ENCODE peak calls at places on chromosomes 12 and 14, in eight cellular contexts. One of them, this sample, is unnamed.

GRCh38 chr12:121784460-121784859 is 9.0 kb downstream of the RHOF start:
- DNase-seq in H4: peak
- DNase-seq in coronary artery: no peak
- DNase-seq in DMS79: no peak
- DNase-seq in CD4-positive, CD25-positive, alpha-beta regulatory T cell: no peak
- DNase-seq in activated naive CD8-positive, alpha-beta T cell treated with anti-CD3 and anti-CD28 coated beads, Interleukin-2, amount 50 U/mL, for 24 hours: no peak
- DNase-seq in MM.1S: no peak
- DNase-seq in C1 segment of cervical spinal cord: no peak
- DNase-seq in this sample: no peak

GRCh38 chr14:33737446-33737845 is 213.4 kb downstream of the EGLN3 start:
- DNase-seq in H4: no peak
- DNase-seq in coronary artery: no peak
- DNase-seq in DMS79: no peak
- DNase-seq in CD4-positive, CD25-positive, alpha-beta regulatory T cell: no peak
- DNase-seq in activated naive CD8-positive, alpha-beta T cell treated with anti-CD3 and anti-CD28 coated beads, Interleukin-2, amount 50 U/mL, for 24 hours: no peak
- DNase-seq in MM.1S: no peak
- DNase-seq in C1 segment of cervical spinal cord: no peak
- DNase-seq in this sample: no peak

GRCh38 chr12:88923631-88924030 is 343.4 kb upstream of the KITLG start:
- DNase-seq in H4: no peak
- DNase-seq in coronary artery: no peak
- DNase-seq in DMS79: no peak
- DNase-seq in CD4-positive, CD25-positive, alpha-beta regulatory T cell: no peak
- DNase-seq in activated naive CD8-positive, alpha-beta T cell treated with anti-CD3 and anti-CD28 coated beads, Interleukin-2, amount 50 U/mL, for 24 hours: no peak
- DNase-seq in MM.1S: no peak
- DNase-seq in C1 segment of cervical spinal cord: no peak
- DNase-seq in this sample: no peak

GRCh38 chr12:28390716-28391452 is 200.6 kb downstream of the CCDC91 start:
- DNase-seq in H4: no peak
- DNase-seq in coronary artery: no peak
- DNase-seq in DMS79: peak
- DNase-seq in CD4-positive, CD25-positive, alpha-beta regulatory T cell: no peak
- DNase-seq in activated naive CD8-positive, alpha-beta T cell treated with anti-CD3 and anti-CD28 coated beads, Interleukin-2, amount 50 U/mL, for 24 hours: no peak
- DNase-seq in MM.1S: no peak
- DNase-seq in C1 segment of cervical spinal cord: no peak
- DNase-seq in this sample: no peak

GRCh38 chr14:33343016-33343415 is 404.3 kb downstream of the NPAS3 start:
- DNase-seq in H4: no peak
- DNase-seq in coronary artery: no peak
- DNase-seq in DMS79: no peak
- DNase-seq in CD4-positive, CD25-positive, alpha-beta regulatory T cell: no peak
- DNase-seq in activated naive CD8-positive, alpha-beta T cell treated with anti-CD3 and anti-CD28 coated beads, Interleukin-2, amount 50 U/mL, for 24 hours: no peak
- DNase-seq in MM.1S: no peak
- DNase-seq in C1 segment of cervical spinal cord: no peak
- DNase-seq in this sample: no peak

GRCh38 chr12:44464180-44464579 is 411.9 kb downstream of the NELL2 start:
- DNase-seq in H4: no peak
- DNase-seq in coronary artery: no peak
- DNase-seq in DMS79: no peak
- DNase-seq in CD4-positive, CD25-positive, alpha-beta regulatory T cell: no peak
- DNase-seq in activated naive CD8-positive, alpha-beta T cell treated with anti-CD3 and anti-CD28 coated beads, Interleukin-2, amount 50 U/mL, for 24 hours: no peak
- DNase-seq in MM.1S: no peak
- DNase-seq in C1 segment of cervical spinal cord: no peak
- DNase-seq in this sample: no peak

GRCh38 chr12:104207416-104207941 is 8.1 kb upstream of the TXNRD1 start:
- DNase-seq in H4: no peak
- DNase-seq in coronary artery: no peak
- DNase-seq in DMS79: no peak
- DNase-seq in CD4-positive, CD25-positive, alpha-beta regulatory T cell: no peak
- DNase-seq in activated naive CD8-positive, alpha-beta T cell treated with anti-CD3 and anti-CD28 coated beads, Interleukin-2, amount 50 U/mL, for 24 hours: no peak
- DNase-seq in MM.1S: no peak
- DNase-seq in C1 segment of cervical spinal cord: no peak
- DNase-seq in this sample: no peak

GRCh38 chr12:69689638-69690037 is 9.5 kb downstream of the BEST3 start:
- DNase-seq in H4: no peak
- DNase-seq in coronary artery: no peak
- DNase-seq in DMS79: no peak
- DNase-seq in CD4-positive, CD25-positive, alpha-beta regulatory T cell: no peak
- DNase-seq in activated naive CD8-positive, alpha-beta T cell treated with anti-CD3 and anti-CD28 coated beads, Interleukin-2, amount 50 U/mL, for 24 hours: no peak
- DNase-seq in MM.1S: no peak
- DNase-seq in C1 segment of cervical spinal cord: no peak
- DNase-seq in this sample: no peak

GRCh38 chr12:7935464-7935772 is 569 bp downstream of the SLC2A3 start:
- DNase-seq in H4: no peak
- DNase-seq in coronary artery: no peak
- DNase-seq in DMS79: no peak
- DNase-seq in CD4-positive, CD25-positive, alpha-beta regulatory T cell: no peak
- DNase-seq in activated naive CD8-positive, alpha-beta T cell treated with anti-CD3 and anti-CD28 coated beads, Interleukin-2, amount 50 U/mL, for 24 hours: no peak
- DNase-seq in MM.1S: no peak
- DNase-seq in C1 segment of cervical spinal cord: no peak
- DNase-seq in this sample: no peak

GRCh38 chr14:101132588-101132987 is 229.1 kb upstream of the RTL1 start:
- DNase-seq in H4: no peak
- DNase-seq in coronary artery: no peak
- DNase-seq in DMS79: no peak
- DNase-seq in CD4-positive, CD25-positive, alpha-beta regulatory T cell: no peak
- DNase-seq in activated naive CD8-positive, alpha-beta T cell treated with anti-CD3 and anti-CD28 coated beads, Interleukin-2, amount 50 U/mL, for 24 hours: no peak
- DNase-seq in MM.1S: no peak
- DNase-seq in C1 segment of cervical spinal cord: no peak
- DNase-seq in this sample: no peak

GRCh38 chr12:63916561-63917476 is 72.3 kb downstream of the SRGAP1 start:
- DNase-seq in H4: no peak
- DNase-seq in coronary artery: no peak
- DNase-seq in DMS79: no peak
- DNase-seq in CD4-positive, CD25-positive, alpha-beta regulatory T cell: no peak
- DNase-seq in activated naive CD8-positive, alpha-beta T cell treated with anti-CD3 and anti-CD28 coated beads, Interleukin-2, amount 50 U/mL, for 24 hours: no peak
- DNase-seq in MM.1S: no peak
- DNase-seq in C1 segment of cervical spinal cord: no peak
- DNase-seq in this sample: no peak

GRCh38 chr12:67562513-67563287 is 85.8 kb upstream of the DYRK2 start:
- DNase-seq in H4: no peak
- DNase-seq in coronary artery: no peak
- DNase-seq in DMS79: no peak
- DNase-seq in CD4-positive, CD25-positive, alpha-beta regulatory T cell: no peak
- DNase-seq in activated naive CD8-positive, alpha-beta T cell treated with anti-CD3 and anti-CD28 coated beads, Interleukin-2, amount 50 U/mL, for 24 hours: no peak
- DNase-seq in MM.1S: no peak
- DNase-seq in C1 segment of cervical spinal cord: no peak
- DNase-seq in this sample: no peak

GRCh38 chr14:20609215-20610001 is 18.2 kb upstream of the RNASE12 start:
- DNase-seq in H4: peak
- DNase-seq in coronary artery: no peak
- DNase-seq in DMS79: peak
- DNase-seq in CD4-positive, CD25-positive, alpha-beta regulatory T cell: peak
- DNase-seq in activated naive CD8-positive, alpha-beta T cell treated with anti-CD3 and anti-CD28 coated beads, Interleukin-2, amount 50 U/mL, for 24 hours: peak
- DNase-seq in MM.1S: peak
- DNase-seq in C1 segment of cervical spinal cord: peak
- DNase-seq in this sample: peak

GRCh38 chr12:102920271-102920670 is 3.2 kb upstream of the PAH start:
- DNase-seq in H4: no peak
- DNase-seq in coronary artery: no peak
- DNase-seq in DMS79: no peak
- DNase-seq in CD4-positive, CD25-positive, alpha-beta regulatory T cell: no peak
- DNase-seq in activated naive CD8-positive, alpha-beta T cell treated with anti-CD3 and anti-CD28 coated beads, Interleukin-2, amount 50 U/mL, for 24 hours: no peak
- DNase-seq in MM.1S: no peak
- DNase-seq in C1 segment of cervical spinal cord: no peak
- DNase-seq in this sample: no peak

GRCh38 chr14:52259452-52259851 is 8.0 kb upstream of the PTGDR start:
- DNase-seq in H4: no peak
- DNase-seq in coronary artery: no peak
- DNase-seq in DMS79: no peak
- DNase-seq in CD4-positive, CD25-positive, alpha-beta regulatory T cell: no peak
- DNase-seq in activated naive CD8-positive, alpha-beta T cell treated with anti-CD3 and anti-CD28 coated beads, Interleukin-2, amount 50 U/mL, for 24 hours: no peak
- DNase-seq in MM.1S: no peak
- DNase-seq in C1 segment of cervical spinal cord: no peak
- DNase-seq in this sample: no peak

GRCh38 chr14:81829447-81829846 is 295.8 kb upstream of the SEL1L start:
- DNase-seq in H4: no peak
- DNase-seq in coronary artery: no peak
- DNase-seq in DMS79: no peak
- DNase-seq in CD4-positive, CD25-positive, alpha-beta regulatory T cell: no peak
- DNase-seq in activated naive CD8-positive, alpha-beta T cell treated with anti-CD3 and anti-CD28 coated beads, Interleukin-2, amount 50 U/mL, for 24 hours: no peak
- DNase-seq in MM.1S: no peak
- DNase-seq in C1 segment of cervical spinal cord: no peak
- DNase-seq in this sample: no peak

GRCh38 chr12:480831-481230 is 21.1 kb downstream of the B4GALNT3 start:
- DNase-seq in H4: peak
- DNase-seq in coronary artery: peak
- DNase-seq in DMS79: no peak
- DNase-seq in CD4-positive, CD25-positive, alpha-beta regulatory T cell: no peak
- DNase-seq in activated naive CD8-positive, alpha-beta T cell treated with anti-CD3 and anti-CD28 coated beads, Interleukin-2, amount 50 U/mL, for 24 hours: no peak
- DNase-seq in MM.1S: no peak
- DNase-seq in C1 segment of cervical spinal cord: no peak
- DNase-seq in this sample: no peak

GRCh38 chr12:121036810-121037326 is 2.2 kb downstream of the OASL start:
- DNase-seq in H4: peak
- DNase-seq in coronary artery: no peak
- DNase-seq in DMS79: no peak
- DNase-seq in CD4-positive, CD25-positive, alpha-beta regulatory T cell: no peak
- DNase-seq in activated naive CD8-positive, alpha-beta T cell treated with anti-CD3 and anti-CD28 coated beads, Interleukin-2, amount 50 U/mL, for 24 hours: peak
- DNase-seq in MM.1S: no peak
- DNase-seq in C1 segment of cervical spinal cord: no peak
- DNase-seq in this sample: no peak

GRCh38 chr12:75699728-75700496 is 188.5 kb upstream of the KRR1 start:
- DNase-seq in H4: no peak
- DNase-seq in coronary artery: no peak
- DNase-seq in DMS79: no peak
- DNase-seq in CD4-positive, CD25-positive, alpha-beta regulatory T cell: no peak
- DNase-seq in activated naive CD8-positive, alpha-beta T cell treated with anti-CD3 and anti-CD28 coated beads, Interleukin-2, amount 50 U/mL, for 24 hours: no peak
- DNase-seq in MM.1S: no peak
- DNase-seq in C1 segment of cervical spinal cord: no peak
- DNase-seq in this sample: no peak

GRCh38 chr14:62253931-62254330 is 491.7 kb downstream of the SNAPC1 start:
- DNase-seq in H4: no peak
- DNase-seq in coronary artery: no peak
- DNase-seq in DMS79: no peak
- DNase-seq in CD4-positive, CD25-positive, alpha-beta regulatory T cell: no peak
- DNase-seq in activated naive CD8-positive, alpha-beta T cell treated with anti-CD3 and anti-CD28 coated beads, Interleukin-2, amount 50 U/mL, for 24 hours: no peak
- DNase-seq in MM.1S: no peak
- DNase-seq in C1 segment of cervical spinal cord: no peak
- DNase-seq in this sample: no peak

GRCh38 chr12:126385785-126386184 is 1320.5 kb downstream of the AACS start:
- DNase-seq in H4: peak
- DNase-seq in coronary artery: no peak
- DNase-seq in DMS79: no peak
- DNase-seq in CD4-positive, CD25-positive, alpha-beta regulatory T cell: no peak
- DNase-seq in activated naive CD8-positive, alpha-beta T cell treated with anti-CD3 and anti-CD28 coated beads, Interleukin-2, amount 50 U/mL, for 24 hours: no peak
- DNase-seq in MM.1S: no peak
- DNase-seq in C1 segment of cervical spinal cord: no peak
- DNase-seq in this sample: no peak

GRCh38 chr12:117231750-117232149 is 41.5 kb upstream of the FBXO21 start:
- DNase-seq in H4: no peak
- DNase-seq in coronary artery: no peak
- DNase-seq in DMS79: no peak
- DNase-seq in CD4-positive, CD25-positive, alpha-beta regulatory T cell: no peak
- DNase-seq in activated naive CD8-positive, alpha-beta T cell treated with anti-CD3 and anti-CD28 coated beads, Interleukin-2, amount 50 U/mL, for 24 hours: no peak
- DNase-seq in MM.1S: no peak
- DNase-seq in C1 segment of cervical spinal cord: no peak
- DNase-seq in this sample: no peak

GRCh38 chr12:113333877-113334785 is 778 bp downstream of the SLC8B1 start:
- DNase-seq in H4: no peak
- DNase-seq in coronary artery: no peak
- DNase-seq in DMS79: no peak
- DNase-seq in CD4-positive, CD25-positive, alpha-beta regulatory T cell: peak
- DNase-seq in activated naive CD8-positive, alpha-beta T cell treated with anti-CD3 and anti-CD28 coated beads, Interleukin-2, amount 50 U/mL, for 24 hours: no peak
- DNase-seq in MM.1S: peak
- DNase-seq in C1 segment of cervical spinal cord: peak
- DNase-seq in this sample: peak

GRCh38 chr12:43579240-43579639 is 27.2 kb upstream of the ADAMTS20 start:
- DNase-seq in H4: no peak
- DNase-seq in coronary artery: no peak
- DNase-seq in DMS79: no peak
- DNase-seq in CD4-positive, CD25-positive, alpha-beta regulatory T cell: no peak
- DNase-seq in activated naive CD8-positive, alpha-beta T cell treated with anti-CD3 and anti-CD28 coated beads, Interleukin-2, amount 50 U/mL, for 24 hours: no peak
- DNase-seq in MM.1S: no peak
- DNase-seq in C1 segment of cervical spinal cord: no peak
- DNase-seq in this sample: no peak

GRCh38 chr14:105398044-105398725 is at the start of gene TEX22:
- DNase-seq in H4: peak
- DNase-seq in coronary artery: peak
- DNase-seq in DMS79: peak
- DNase-seq in CD4-positive, CD25-positive, alpha-beta regulatory T cell: peak
- DNase-seq in activated naive CD8-positive, alpha-beta T cell treated with anti-CD3 and anti-CD28 coated beads, Interleukin-2, amount 50 U/mL, for 24 hours: peak
- DNase-seq in MM.1S: peak
- DNase-seq in C1 segment of cervical spinal cord: peak
- DNase-seq in this sample: peak

GRCh38 chr12:104604070-104604994 is 147.6 kb downstream of the CHST11 start:
- DNase-seq in H4: peak
- DNase-seq in coronary artery: peak
- DNase-seq in DMS79: no peak
- DNase-seq in CD4-positive, CD25-positive, alpha-beta regulatory T cell: peak
- DNase-seq in activated naive CD8-positive, alpha-beta T cell treated with anti-CD3 and anti-CD28 coated beads, Interleukin-2, amount 50 U/mL, for 24 hours: peak
- DNase-seq in MM.1S: no peak
- DNase-seq in C1 segment of cervical spinal cord: no peak
- DNase-seq in this sample: peak

GRCh38 chr14:72945628-72946027 is 19.4 kb downstream of the DCAF4 start:
- DNase-seq in H4: no peak
- DNase-seq in coronary artery: no peak
- DNase-seq in DMS79: no peak
- DNase-seq in CD4-positive, CD25-positive, alpha-beta regulatory T cell: no peak
- DNase-seq in activated naive CD8-positive, alpha-beta T cell treated with anti-CD3 and anti-CD28 coated beads, Interleukin-2, amount 50 U/mL, for 24 hours: no peak
- DNase-seq in MM.1S: no peak
- DNase-seq in C1 segment of cervical spinal cord: no peak
- DNase-seq in this sample: no peak

GRCh38 chr12:56520025-56520810 is 1.4 kb upstream of the RBMS2 start:
- DNase-seq in H4: no peak
- DNase-seq in coronary artery: no peak
- DNase-seq in DMS79: no peak
- DNase-seq in CD4-positive, CD25-positive, alpha-beta regulatory T cell: no peak
- DNase-seq in activated naive CD8-positive, alpha-beta T cell treated with anti-CD3 and anti-CD28 coated beads, Interleukin-2, amount 50 U/mL, for 24 hours: no peak
- DNase-seq in MM.1S: no peak
- DNase-seq in C1 segment of cervical spinal cord: no peak
- DNase-seq in this sample: no peak

GRCh38 chr12:25253371-25254068 is 2.8 kb upstream of the KRAS start:
- DNase-seq in H4: no peak
- DNase-seq in coronary artery: no peak
- DNase-seq in DMS79: no peak
- DNase-seq in CD4-positive, CD25-positive, alpha-beta regulatory T cell: no peak
- DNase-seq in activated naive CD8-positive, alpha-beta T cell treated with anti-CD3 and anti-CD28 coated beads, Interleukin-2, amount 50 U/mL, for 24 hours: no peak
- DNase-seq in MM.1S: no peak
- DNase-seq in C1 segment of cervical spinal cord: no peak
- DNase-seq in this sample: no peak

GRCh38 chr14:33859306-33859705 is 91.6 kb downstream of the EGLN3 start:
- DNase-seq in H4: no peak
- DNase-seq in coronary artery: no peak
- DNase-seq in DMS79: no peak
- DNase-seq in CD4-positive, CD25-positive, alpha-beta regulatory T cell: no peak
- DNase-seq in activated naive CD8-positive, alpha-beta T cell treated with anti-CD3 and anti-CD28 coated beads, Interleukin-2, amount 50 U/mL, for 24 hours: no peak
- DNase-seq in MM.1S: no peak
- DNase-seq in C1 segment of cervical spinal cord: no peak
- DNase-seq in this sample: no peak

GRCh38 chr14:21001218-21001617 is 2.1 kb downstream of the SLC39A2 start:
- DNase-seq in H4: no peak
- DNase-seq in coronary artery: no peak
- DNase-seq in DMS79: no peak
- DNase-seq in CD4-positive, CD25-positive, alpha-beta regulatory T cell: no peak
- DNase-seq in activated naive CD8-positive, alpha-beta T cell treated with anti-CD3 and anti-CD28 coated beads, Interleukin-2, amount 50 U/mL, for 24 hours: no peak
- DNase-seq in MM.1S: no peak
- DNase-seq in C1 segment of cervical spinal cord: no peak
- DNase-seq in this sample: no peak

This sample was measured in stomach.